ENCODE peak calls at places on chromosome 6, in four cellular contexts. One of them, this sample, is unnamed. For H3K36me3, the result is how much of the 10 kb centered on the place peaks cover.

GRCh38 chr6:120395784-120396183 is 938.5 kb downstream of the TBC1D32 start:
- DNase-seq in aorta: no peak
- DNase-seq in heart left ventricle: no peak
- DNase-seq in transverse colon: no peak
- DNase-seq in this sample: no peak

GRCh38 chr6:38427492-38428210 is 212.1 kb downstream of the BTBD9 start:
- DNase-seq in aorta: no peak
- DNase-seq in heart left ventricle: no peak
- DNase-seq in transverse colon: no peak
- DNase-seq in this sample: no peak

GRCh38 chr6:150567360-150567759 is 32.3 kb upstream of the PLEKHG1 start:
- DNase-seq in aorta: no peak
- DNase-seq in heart left ventricle: no peak
- DNase-seq in transverse colon: no peak
- DNase-seq in this sample: no peak

GRCh38 chr6:28648035-28648877 is 122.6 kb downstream of the GPX5 start:
- DNase-seq in aorta: no peak
- DNase-seq in heart left ventricle: no peak
- DNase-seq in transverse colon: no peak
- DNase-seq in this sample: no peak

GRCh38 chr6:13762648-13763441 is 51.2 kb upstream of the RANBP9 start:
- DNase-seq in aorta: no peak
- DNase-seq in heart left ventricle: no peak
- DNase-seq in transverse colon: peak
- DNase-seq in this sample: no peak

GRCh38 chr6:56541736-56542366 is 100.8 kb downstream of the DST start:
- DNase-seq in aorta: no peak
- DNase-seq in heart left ventricle: no peak
- DNase-seq in transverse colon: no peak
- DNase-seq in this sample: no peak

GRCh38 chr6:4268171-4268570 is 132.8 kb upstream of the ECI2 start:
- DNase-seq in aorta: no peak
- DNase-seq in heart left ventricle: no peak
- DNase-seq in transverse colon: no peak
- DNase-seq in this sample: no peak

GRCh38 chr6:134729590-134729989 is 220.3 kb downstream of the ALDH8A1 start:
- DNase-seq in aorta: no peak
- DNase-seq in heart left ventricle: no peak
- DNase-seq in transverse colon: no peak
- DNase-seq in this sample: no peak

GRCh38 chr6:24464253-24465038 is 24.9 kb downstream of the GPLD1 start:
- DNase-seq in aorta: no peak
- DNase-seq in heart left ventricle: no peak
- DNase-seq in transverse colon: no peak
- DNase-seq in this sample: no peak

GRCh38 chr6:28898710-28898965 is 25.1 kb downstream of the TRIM27 start:
- DNase-seq in aorta: no peak
- DNase-seq in heart left ventricle: no peak
- DNase-seq in transverse colon: no peak
- DNase-seq in this sample: no peak

GRCh38 chr6:46184114-46184513 is 13.3 kb upstream of the ENPP5 start:
- DNase-seq in aorta: no peak
- DNase-seq in heart left ventricle: no peak
- DNase-seq in transverse colon: no peak
- DNase-seq in this sample: no peak

GRCh38 chr6:37582309-37582708 is 82.6 kb upstream of the CCDC167 start:
- DNase-seq in aorta: peak
- DNase-seq in heart left ventricle: no peak
- DNase-seq in transverse colon: no peak
- DNase-seq in this sample: no peak

GRCh38 chr6:11271228-11271627 is 38.8 kb upstream of the NEDD9 start:
- DNase-seq in aorta: no peak
- DNase-seq in heart left ventricle: no peak
- DNase-seq in transverse colon: no peak
- DNase-seq in this sample: no peak

GRCh38 chr6:117605169-117605826 is 3.0 kb upstream of the GOPC start:
- DNase-seq in aorta: no peak
- DNase-seq in heart left ventricle: peak
- DNase-seq in transverse colon: peak
- DNase-seq in this sample: no peak

GRCh38 chr6:144555078-144555477 is 269.9 kb downstream of the UTRN start:
- DNase-seq in aorta: no peak
- DNase-seq in heart left ventricle: no peak
- DNase-seq in transverse colon: no peak
- DNase-seq in this sample: no peak

GRCh38 chr6:157244175-157244574 is 79.1 kb downstream of the TMEM242 start:
- DNase-seq in aorta: peak
- DNase-seq in heart left ventricle: no peak
- DNase-seq in transverse colon: no peak
- DNase-seq in this sample: no peak

GRCh38 chr6:17865243-17865642 is 122.2 kb downstream of the KIF13A start:
- DNase-seq in aorta: no peak
- DNase-seq in heart left ventricle: no peak
- DNase-seq in transverse colon: peak
- DNase-seq in this sample: no peak

GRCh38 chr6:32176476-32177181 is 745 bp upstream of the AGPAT1 start:
- DNase-seq in aorta: peak
- DNase-seq in heart left ventricle: no peak
- DNase-seq in transverse colon: no peak
- DNase-seq in this sample: no peak

GRCh38 chr6:118660218-118660569 is 8.8 kb upstream of the CEP85L start:
- DNase-seq in aorta: no peak
- DNase-seq in heart left ventricle: no peak
- DNase-seq in transverse colon: no peak
- DNase-seq in this sample: no peak

GRCh38 chr6:93423542-93423941 is 4.2 kb upstream of the EPHA7 start:
- DNase-seq in aorta: no peak
- DNase-seq in heart left ventricle: peak
- DNase-seq in transverse colon: peak
- DNase-seq in this sample: no peak

GRCh38 chr6:44004625-44005506 is 122.4 kb downstream of the MRPL14 start:
- DNase-seq in aorta: peak
- DNase-seq in heart left ventricle: peak
- DNase-seq in transverse colon: no peak
- DNase-seq in this sample: peak

GRCh38 chr6:111691345-111692225 is 85.9 kb upstream of the TRAF3IP2 start:
- DNase-seq in aorta: no peak
- DNase-seq in heart left ventricle: no peak
- DNase-seq in transverse colon: peak
- DNase-seq in this sample: no peak

GRCh38 chr6:15312500-15312899 is 66.6 kb downstream of the JARID2 start:
- DNase-seq in aorta: no peak
- DNase-seq in heart left ventricle: no peak
- DNase-seq in transverse colon: no peak
- DNase-seq in this sample: no peak

GRCh38 chr6:52361347-52361944 is 505 bp upstream of the PAQR8 start:
- DNase-seq in aorta: no peak
- DNase-seq in heart left ventricle: peak
- DNase-seq in transverse colon: peak
- DNase-seq in this sample: no peak

GRCh38 chr6:37696841-37697735 is 595 bp downstream of the MDGA1 start:
- DNase-seq in aorta: peak
- DNase-seq in heart left ventricle: no peak
- DNase-seq in transverse colon: no peak
- DNase-seq in this sample: peak

GRCh38 chr6:140052757-140053729 is 678.6 kb upstream of the CITED2 start:
- DNase-seq in aorta: no peak
- DNase-seq in heart left ventricle: no peak
- DNase-seq in transverse colon: no peak
- DNase-seq in this sample: no peak

GRCh38 chr6:117338567-117338966 is 73.2 kb downstream of the VGLL2 start:
- DNase-seq in aorta: no peak
- DNase-seq in heart left ventricle: peak
- DNase-seq in transverse colon: no peak
- DNase-seq in this sample: no peak

GRCh38 chr6:37965964-37966676 is 146.6 kb downstream of the ZFAND3 start:
- DNase-seq in aorta: no peak
- DNase-seq in heart left ventricle: no peak
- DNase-seq in transverse colon: no peak
- DNase-seq in this sample: no peak

GRCh38 chr6:42402184-42402583 is 49.5 kb downstream of the TRERF1 start:
- DNase-seq in aorta: no peak
- DNase-seq in heart left ventricle: no peak
- DNase-seq in transverse colon: no peak
- DNase-seq in this sample: no peak

GRCh38 chr6:28816909-28817807 is 106.6 kb downstream of the TRIM27 start:
- DNase-seq in aorta: no peak
- DNase-seq in heart left ventricle: no peak
- DNase-seq in transverse colon: no peak
- DNase-seq in this sample: no peak

GRCh38 chr6:149138093-149138492 is 179.4 kb upstream of the TAB2 start:
- DNase-seq in aorta: no peak
- DNase-seq in heart left ventricle: no peak
- DNase-seq in transverse colon: no peak
- DNase-seq in this sample: no peak

GRCh38 chr6:169784941-169785340 is 33.5 kb downstream of the ERMARD start:
- DNase-seq in aorta: no peak
- DNase-seq in heart left ventricle: no peak
- DNase-seq in transverse colon: no peak
- DNase-seq in this sample: peak

GRCh38 chr6:116027821-116028220 is 32.9 kb downstream of the FRK start:
- DNase-seq in aorta: no peak
- DNase-seq in heart left ventricle: no peak
- DNase-seq in transverse colon: no peak
- DNase-seq in this sample: no peak
- H3K27ac ChIP-seq in aorta: no peak
- H3K27ac ChIP-seq in heart left ventricle: no peak
- H3K27ac ChIP-seq in transverse colon: no peak
- H3K27ac ChIP-seq in this sample: no peak

DNA sequence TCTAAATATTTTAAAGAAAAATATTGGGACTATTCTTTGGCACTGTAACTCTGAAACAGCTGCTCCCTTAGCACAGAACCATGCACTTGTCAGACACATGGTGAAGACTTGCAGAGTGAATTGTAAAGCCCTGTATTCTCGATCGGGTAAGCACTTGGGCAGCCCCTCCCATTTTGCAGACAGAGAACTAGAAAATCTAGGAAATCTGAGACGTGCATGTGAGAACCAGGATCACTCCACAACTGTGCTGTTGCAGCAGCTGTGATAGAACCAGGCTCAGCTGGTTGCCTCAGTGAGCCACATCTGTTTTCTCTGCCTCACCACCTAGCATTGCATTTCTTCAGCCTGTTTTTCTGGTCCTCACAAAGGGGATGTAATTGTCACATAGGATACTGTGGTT is 71.9 kb upstream of the HINT3 start:
- DNase-seq in aorta: no peak
- DNase-seq in heart left ventricle: no peak
- DNase-seq in transverse colon: no peak
- DNase-seq in this sample: no peak
- H3K36me3 ChIP-seq in aorta: under half
- H3K36me3 ChIP-seq in heart left ventricle: half or more
- H3K36me3 ChIP-seq in transverse colon: under half
- H3K36me3 ChIP-seq in this sample: half or more

GRCh38 chr6:137879885-137880430 is 12.9 kb downstream of the TNFAIP3 start:
- DNase-seq in aorta: no peak
- DNase-seq in heart left ventricle: no peak
- DNase-seq in transverse colon: no peak
- DNase-seq in this sample: no peak
- H3K27ac ChIP-seq in aorta: no peak
- H3K27ac ChIP-seq in heart left ventricle: peak
- H3K27ac ChIP-seq in transverse colon: no peak
- H3K27ac ChIP-seq in this sample: peak

GRCh38 chr6:39952170-39952569 is 17.9 kb upstream of the MOCS1 start:
- DNase-seq in aorta: no peak
- DNase-seq in heart left ventricle: no peak
- DNase-seq in transverse colon: no peak
- DNase-seq in this sample: no peak
- H3K36me3 ChIP-seq in aorta: under half
- H3K36me3 ChIP-seq in heart left ventricle: under half
- H3K36me3 ChIP-seq in transverse colon: under half
- H3K36me3 ChIP-seq in this sample: under half

DNA sequence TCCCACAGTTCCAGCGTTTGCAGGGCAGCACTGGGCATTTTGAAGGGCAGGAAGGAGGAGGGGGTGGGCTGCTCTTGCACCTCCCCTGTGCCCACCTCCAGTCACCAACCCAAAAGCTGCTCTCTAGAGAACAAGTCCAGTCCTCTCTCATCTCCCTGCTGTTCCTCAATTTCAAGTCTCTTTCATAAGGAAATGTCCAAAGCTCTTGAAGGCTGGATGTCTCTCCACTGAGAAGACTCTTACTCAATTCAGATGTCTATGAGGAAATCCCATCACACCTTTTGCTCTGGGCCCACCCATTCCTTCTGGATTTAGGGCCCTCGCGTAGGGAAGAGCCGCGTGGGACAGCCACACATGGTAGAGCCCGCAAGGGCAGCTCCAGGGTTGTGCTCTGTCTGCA is 31.7 kb downstream of the WRNIP1 start:
- DNase-seq in aorta: no peak
- DNase-seq in heart left ventricle: no peak
- DNase-seq in transverse colon: no peak
- DNase-seq in this sample: no peak
- H3K27ac ChIP-seq in aorta: no peak
- H3K27ac ChIP-seq in heart left ventricle: no peak
- H3K27ac ChIP-seq in transverse colon: no peak
- H3K27ac ChIP-seq in this sample: peak

DNA sequence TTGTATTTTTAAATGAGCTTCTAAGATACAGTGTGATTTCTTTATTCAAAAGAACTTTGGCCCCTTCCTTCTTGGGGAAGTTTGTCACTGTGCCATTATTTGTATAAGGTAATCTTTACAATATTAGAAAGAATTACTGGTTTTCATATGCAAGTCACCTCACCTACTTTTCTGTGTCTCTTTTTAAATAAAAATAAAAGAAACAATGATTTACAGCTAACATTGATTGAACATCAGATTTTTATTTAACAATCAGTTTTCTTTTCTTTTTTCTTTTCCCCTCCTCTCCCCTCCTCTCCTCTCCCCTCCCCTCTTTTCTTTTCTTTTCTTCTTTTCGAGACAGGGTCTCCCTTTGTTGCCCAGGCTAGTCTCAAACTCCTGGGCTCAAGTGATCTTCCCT is 46.0 kb downstream of the CDC40 start:
- DNase-seq in aorta: no peak
- DNase-seq in heart left ventricle: no peak
- DNase-seq in transverse colon: no peak
- DNase-seq in this sample: no peak
- H3K36me3 ChIP-seq in aorta: under half
- H3K36me3 ChIP-seq in heart left ventricle: half or more
- H3K36me3 ChIP-seq in transverse colon: under half
- H3K36me3 ChIP-seq in this sample: half or more

GRCh38 chr6:152637422-152638047 is 373 bp upstream of the SYNE1 start:
- DNase-seq in aorta: no peak
- DNase-seq in heart left ventricle: no peak
- DNase-seq in transverse colon: no peak
- DNase-seq in this sample: no peak

GRCh38 chr6:152636675-152637421 is at the start of gene SYNE1:
- DNase-seq in aorta: peak
- DNase-seq in heart left ventricle: peak
- DNase-seq in transverse colon: no peak
- DNase-seq in this sample: peak

GRCh38 chr6:152648090-152648489 is 10.9 kb upstream of the SYNE1 start:
- DNase-seq in aorta: no peak
- DNase-seq in heart left ventricle: no peak
- DNase-seq in transverse colon: no peak
- DNase-seq in this sample: no peak

GRCh38 chr6:152642578-152643375 is 5.6 kb upstream of the SYNE1 start:
- DNase-seq in aorta: no peak
- DNase-seq in heart left ventricle: peak
- DNase-seq in transverse colon: no peak
- DNase-seq in this sample: peak
- H3K27ac ChIP-seq in aorta: no peak
- H3K27ac ChIP-seq in heart left ventricle: no peak
- H3K27ac ChIP-seq in transverse colon: no peak
- H3K27ac ChIP-seq in this sample: no peak

This sample was measured in upper lobe of right lung.